ENCODE peak calls at places on chromosome 17, in nine cellular contexts. One of them, this sample, is unnamed.

GRCh38 chr17:39376434-39376833 is 25.0 kb downstream of the FBXL20 start:
- DNase-seq in NCI-H345: no peak
- DNase-seq in stimulated activated naive CD4-positive, alpha-beta T cell treated with Interleukin-2 at 50 U/mL for 16 hours: no peak
- DNase-seq in MCF 10A: peak; percentile 4
- DNase-seq in NCI-H1105: no peak
- DNase-seq in activated CD4-positive, CD25-positive, alpha-beta regulatory T cell: no peak
- DNase-seq in PC-9: no peak
- DNase-seq in HFF-Myc: no peak
- DNase-seq in activated naive CD4-positive, alpha-beta T cell treated with anti-CD3 and anti-CD28 coated beads, Interleukin-2, amount 10 ng/mL, durations not matched to agents 7 days and 5 days: no peak
- DNase-seq in this sample: no peak

GRCh38 chr17:43155666-43156065 is 15.3 kb upstream of the NBR1 start:
- DNase-seq in PC-9: no peak
- DNase-seq in NCI-H345: no peak
- DNase-seq in HFF-Myc: no peak
- DNase-seq in activated CD4-positive, CD25-positive, alpha-beta regulatory T cell: no peak
- DNase-seq in NCI-H1105: no peak
- DNase-seq in stimulated activated naive CD4-positive, alpha-beta T cell treated with Interleukin-2 at 50 U/mL for 16 hours: no peak
- DNase-seq in MCF 10A: no peak
- DNase-seq in activated naive CD4-positive, alpha-beta T cell treated with anti-CD3 and anti-CD28 coated beads, Interleukin-2, amount 10 ng/mL, durations not matched to agents 7 days and 5 days: no peak
- DNase-seq in this sample: no peak

GRCh38 chr17:47239663-47240374 is 13.8 kb upstream of the ITGB3 start:
- DNase-seq in NCI-H1105: peak; percentile 25
- DNase-seq in PC-9: peak; percentile 97
- DNase-seq in activated naive CD4-positive, alpha-beta T cell treated with anti-CD3 and anti-CD28 coated beads, Interleukin-2, amount 10 ng/mL, durations not matched to agents 7 days and 5 days: no peak
- DNase-seq in MCF 10A: peak; percentile 99
- DNase-seq in activated CD4-positive, CD25-positive, alpha-beta regulatory T cell: no peak
- DNase-seq in stimulated activated naive CD4-positive, alpha-beta T cell treated with Interleukin-2 at 50 U/mL for 16 hours: no peak
- DNase-seq in HFF-Myc: peak; percentile 86
- DNase-seq in NCI-H345: peak; percentile 28
- DNase-seq in this sample: peak; percentile 92

GRCh38 chr17:68197091-68197996 is 50.5 kb upstream of the AMZ2 start:
- DNase-seq in NCI-H1105: peak; percentile 11
- DNase-seq in HFF-Myc: no peak
- DNase-seq in stimulated activated naive CD4-positive, alpha-beta T cell treated with Interleukin-2 at 50 U/mL for 16 hours: peak; percentile 61
- DNase-seq in NCI-H345: peak; percentile 28
- DNase-seq in activated CD4-positive, CD25-positive, alpha-beta regulatory T cell: no peak
- DNase-seq in MCF 10A: no peak
- DNase-seq in PC-9: no peak
- DNase-seq in activated naive CD4-positive, alpha-beta T cell treated with anti-CD3 and anti-CD28 coated beads, Interleukin-2, amount 10 ng/mL, durations not matched to agents 7 days and 5 days: peak; percentile 51
- DNase-seq in this sample: no peak

GRCh38 chr17:50559674-50560184 is 786 bp upstream of the CACNA1G start:
- DNase-seq in NCI-H1105: no peak
- DNase-seq in activated CD4-positive, CD25-positive, alpha-beta regulatory T cell: no peak
- DNase-seq in PC-9: no peak
- DNase-seq in MCF 10A: no peak
- DNase-seq in activated naive CD4-positive, alpha-beta T cell treated with anti-CD3 and anti-CD28 coated beads, Interleukin-2, amount 10 ng/mL, durations not matched to agents 7 days and 5 days: peak; percentile 62
- DNase-seq in HFF-Myc: no peak
- DNase-seq in stimulated activated naive CD4-positive, alpha-beta T cell treated with Interleukin-2 at 50 U/mL for 16 hours: peak; percentile 22
- DNase-seq in NCI-H345: peak; percentile 34
- DNase-seq in this sample: peak; percentile 54

GRCh38 chr17:82333279-82334171 is at the start of gene SECTM1:
- DNase-seq in NCI-H1105: no peak
- DNase-seq in activated naive CD4-positive, alpha-beta T cell treated with anti-CD3 and anti-CD28 coated beads, Interleukin-2, amount 10 ng/mL, durations not matched to agents 7 days and 5 days: peak; percentile 47
- DNase-seq in stimulated activated naive CD4-positive, alpha-beta T cell treated with Interleukin-2 at 50 U/mL for 16 hours: no peak
- DNase-seq in activated CD4-positive, CD25-positive, alpha-beta regulatory T cell: no peak
- DNase-seq in PC-9: no peak
- DNase-seq in NCI-H345: peak; percentile 23
- DNase-seq in MCF 10A: peak; percentile 66
- DNase-seq in HFF-Myc: no peak
- DNase-seq in this sample: peak; percentile 62

GRCh38 chr17:40139566-40140058 is 725 bp upstream of the CASC3 start:
- DNase-seq in HFF-Myc: no peak
- DNase-seq in NCI-H1105: no peak
- DNase-seq in MCF 10A: no peak
- DNase-seq in stimulated activated naive CD4-positive, alpha-beta T cell treated with Interleukin-2 at 50 U/mL for 16 hours: no peak
- DNase-seq in activated naive CD4-positive, alpha-beta T cell treated with anti-CD3 and anti-CD28 coated beads, Interleukin-2, amount 10 ng/mL, durations not matched to agents 7 days and 5 days: no peak
- DNase-seq in activated CD4-positive, CD25-positive, alpha-beta regulatory T cell: no peak
- DNase-seq in NCI-H345: no peak
- DNase-seq in PC-9: no peak
- DNase-seq in this sample: no peak

GRCh38 chr17:16352303-16352837 is 899 bp downstream of the CENPV start:
- DNase-seq in NCI-H1105: peak; percentile 83
- DNase-seq in stimulated activated naive CD4-positive, alpha-beta T cell treated with Interleukin-2 at 50 U/mL for 16 hours: peak; percentile 3
- DNase-seq in NCI-H345: peak; percentile 76
- DNase-seq in activated CD4-positive, CD25-positive, alpha-beta regulatory T cell: no peak
- DNase-seq in PC-9: no peak
- DNase-seq in MCF 10A: peak; percentile 20
- DNase-seq in activated naive CD4-positive, alpha-beta T cell treated with anti-CD3 and anti-CD28 coated beads, Interleukin-2, amount 10 ng/mL, durations not matched to agents 7 days and 5 days: peak; percentile 48
- DNase-seq in HFF-Myc: no peak
- DNase-seq in this sample: peak; percentile 19

GRCh38 chr17:66304304-66305174 is 2.1 kb downstream of the PRKCA start:
- DNase-seq in HFF-Myc: no peak
- DNase-seq in NCI-H1105: no peak
- DNase-seq in PC-9: peak; percentile 54
- DNase-seq in MCF 10A: peak; percentile 36
- DNase-seq in activated CD4-positive, CD25-positive, alpha-beta regulatory T cell: no peak
- DNase-seq in activated naive CD4-positive, alpha-beta T cell treated with anti-CD3 and anti-CD28 coated beads, Interleukin-2, amount 10 ng/mL, durations not matched to agents 7 days and 5 days: peak; percentile 46
- DNase-seq in stimulated activated naive CD4-positive, alpha-beta T cell treated with Interleukin-2 at 50 U/mL for 16 hours: no peak
- DNase-seq in NCI-H345: peak; percentile 46
- DNase-seq in this sample: peak; percentile 15

GRCh38 chr17:47207143-47208067 is 1.7 kb upstream of the MYL4 start:
- DNase-seq in NCI-H1105: no peak
- DNase-seq in HFF-Myc: no peak
- DNase-seq in activated CD4-positive, CD25-positive, alpha-beta regulatory T cell: no peak
- DNase-seq in activated naive CD4-positive, alpha-beta T cell treated with anti-CD3 and anti-CD28 coated beads, Interleukin-2, amount 10 ng/mL, durations not matched to agents 7 days and 5 days: no peak
- DNase-seq in MCF 10A: no peak
- DNase-seq in PC-9: no peak
- DNase-seq in stimulated activated naive CD4-positive, alpha-beta T cell treated with Interleukin-2 at 50 U/mL for 16 hours: no peak
- DNase-seq in NCI-H345: no peak
- DNase-seq in this sample: no peak

GRCh38 chr17:40095944-40096791 is 4.2 kb downstream of the NR1D1 start:
- DNase-seq in PC-9: no peak
- DNase-seq in activated CD4-positive, CD25-positive, alpha-beta regulatory T cell: peak; percentile 45
- DNase-seq in MCF 10A: no peak
- DNase-seq in NCI-H1105: no peak
- DNase-seq in activated naive CD4-positive, alpha-beta T cell treated with anti-CD3 and anti-CD28 coated beads, Interleukin-2, amount 10 ng/mL, durations not matched to agents 7 days and 5 days: peak; percentile 92
- DNase-seq in stimulated activated naive CD4-positive, alpha-beta T cell treated with Interleukin-2 at 50 U/mL for 16 hours: peak; percentile 80
- DNase-seq in NCI-H345: no peak
- DNase-seq in HFF-Myc: no peak
- DNase-seq in this sample: no peak

GRCh38 chr17:77394540-77395295 is 253.9 kb downstream of the SEC14L1 start:
- DNase-seq in NCI-H1105: no peak
- DNase-seq in NCI-H345: no peak
- DNase-seq in HFF-Myc: no peak
- DNase-seq in stimulated activated naive CD4-positive, alpha-beta T cell treated with Interleukin-2 at 50 U/mL for 16 hours: no peak
- DNase-seq in activated CD4-positive, CD25-positive, alpha-beta regulatory T cell: no peak
- DNase-seq in activated naive CD4-positive, alpha-beta T cell treated with anti-CD3 and anti-CD28 coated beads, Interleukin-2, amount 10 ng/mL, durations not matched to agents 7 days and 5 days: no peak
- DNase-seq in PC-9: no peak
- DNase-seq in MCF 10A: no peak
- DNase-seq in this sample: no peak

This sample was measured in epithelial cell of esophagus.